ENCODE peak calls at places on chromosomes 13 and 19, in ten cellular contexts. S is fibroblast of lung, P is bronchial epithelial cell, Z is heart right ventricle, K is GM23248, C is upper lobe of right lung, L is adrenal gland, I is breast epithelium, A is left lung, B is adipocyte. D is an unnamed sample. For H3K36me3, the result is how much of the 10 kb centered on the place peaks cover.

GRCh38 chr13:93262729-93263128 is 36.1 kb downstream of the GPC6 start:
- DNase-seq in I (no peak), P (peak), C (no peak), A (no peak), Z (no peak), K (peak), S (peak), B (no peak), L (no peak), D (peak)

GRCh38 chr13:106376411-106377112 is 158.9 kb downstream of the EFNB2 start:
- DNase-seq in S (peak), P (peak), B (peak), A (peak), Z (no peak), L (no peak), C (no peak), K (peak), I (no peak), D (peak)

GRCh38 chr19:18220632-18221275 is 5.5 kb downstream of the PDE4C start:
- DNase-seq in K (no peak), I (no peak), B (no peak), C (no peak), L (no peak), S (no peak), P (no peak), Z (no peak), A (no peak), D (no peak)

GRCh38 chr19:13887039-13887438 is 10.1 kb downstream of the NANOS3 start:
- DNase-seq in P (no peak), I (no peak), K (peak), Z (no peak), B (no peak), A (no peak), L (no peak), S (no peak), C (no peak), D (no peak)

GRCh38 chr19:55809381-55810058 is 22.3 kb downstream of the NLRP11 start:
- DNase-seq in B (peak), Z (peak), A (peak), L (peak), C (peak), K (peak), S (peak), I (no peak), P (peak), D (peak)

GRCh38 chr13:95603887-95604533 is 40.5 kb downstream of the DZIP1 start:
- DNase-seq in B (no peak), C (peak), L (peak), A (no peak), K (peak), Z (peak), P (peak), S (peak), I (no peak), D (peak)

GRCh38 chr13:32731576-32731975 is 145.3 kb downstream of the PDS5B start:
- DNase-seq in S (peak), B (no peak), I (no peak), Z (no peak), P (peak), L (peak), K (peak), C (no peak), A (no peak), D (peak)

GRCh38 chr13:109576331-109576813 is 210.0 kb downstream of the IRS2 start:
- DNase-seq in S (no peak), A (no peak), B (no peak), P (peak), I (no peak), K (no peak), C (no peak), L (no peak), Z (no peak), D (no peak)

GRCh38 chr13:22961835-22962537 is 218.8 kb upstream of the SGCG start:
- DNase-seq in I (no peak), L (no peak), P (no peak), B (no peak), C (no peak), K (no peak), Z (no peak), S (no peak), A (no peak), D (no peak)

GRCh38 chr19:13053761-13054604 is 48.7 kb downstream of the LYL1 start:
- DNase-seq in C (peak), Z (peak), S (peak), A (peak), P (peak), I (peak), B (peak), L (peak), K (peak), D (peak)

GRCh38 chr13:21074601-21075302 is 13.4 kb upstream of the LATS2 start:
- DNase-seq in I (no peak), L (no peak), A (no peak), B (no peak), C (no peak), S (no peak), K (peak), P (no peak), Z (no peak), D (peak)

GRCh38 chr13:103188688-103189326 is 122.6 kb upstream of the SLC10A2 start:
- DNase-seq in S (peak), K (peak), C (no peak), B (peak), L (no peak), Z (no peak), I (no peak), P (peak), A (no peak), D (no peak)

GRCh38 chr13:111584101-111584500 is 263.7 kb downstream of the TEX29 start:
- DNase-seq in A (no peak), Z (no peak), B (no peak), L (no peak), P (no peak), S (no peak), K (no peak), I (no peak), C (no peak), D (no peak)

GRCh38 chr19:56748443-56748842 is 76.9 kb upstream of the ZNF835 start:
- DNase-seq in I (no peak), A (no peak), B (peak), Z (no peak), L (peak), K (peak), C (no peak), P (peak), S (no peak), D (no peak)

GRCh38 chr13:44932171-44932849 is 57.0 kb downstream of the NUFIP1 start:
- DNase-seq in Z (no peak), C (no peak), B (peak), I (no peak), P (peak), L (peak), K (peak), S (peak), A (no peak), D (no peak)

GRCh38 chr13:29815336-29815735 is 35.1 kb downstream of the UBL3 start:
- DNase-seq in Z (no peak), S (no peak), L (no peak), A (no peak), P (no peak), I (no peak), B (no peak), K (no peak), C (no peak), D (no peak)

GRCh38 chr13:84648069-84648640 is 765.9 kb upstream of the SLITRK1 start:
- DNase-seq in Z (no peak), C (no peak), B (peak), I (no peak), K (peak), L (no peak), S (no peak), A (no peak), P (peak), D (no peak)

GRCh38 chr19:43807651-43808050 is 5.4 kb upstream of the LYPD5 start:
- DNase-seq in A (no peak), B (no peak), I (no peak), Z (no peak), P (no peak), C (no peak), K (no peak), L (no peak), S (no peak), D (no peak)

GRCh38 chr13:90732049-90732448 is 615.4 kb upstream of the MIR17HG start:
- DNase-seq in P (peak), I (no peak), Z (no peak), A (no peak), B (no peak), C (no peak), S (no peak), L (peak), K (no peak), D (no peak)

GRCh38 chr19:1273263-1274041 is 1.9 kb upstream of the FAM174C start:
- DNase-seq in A (no peak), B (no peak), Z (peak), I (no peak), K (peak), C (no peak), L (no peak), P (no peak), S (no peak), D (no peak)
- H3K4me3 ChIP-seq in A (no peak), B (no peak), Z (peak), I (no peak), K (no peak), C (no peak), L (no peak), P (no peak), S (no peak), D (no peak)

GRCh38 chr19:34215666-34216038 is 38.7 kb upstream of the GARRE1 start:
- DNase-seq in A (no peak), K (no peak), P (no peak), L (no peak), B (no peak), Z (no peak), I (no peak), S (no peak), C (no peak), D (no peak)

GRCh38 chr19:34214040-34214439 is 40.3 kb upstream of the GARRE1 start:
- DNase-seq in C (no peak), L (no peak), A (no peak), I (no peak), S (no peak), K (no peak), Z (no peak), P (no peak), B (no peak), D (no peak)

GRCh38 chr19:34215006-34215665 is 39.2 kb upstream of the GARRE1 start:
- DNase-seq in S (no peak), P (no peak), B (no peak), C (no peak), L (no peak), Z (no peak), K (no peak), I (no peak), A (no peak), D (no peak)

GRCh38 chr19:34209726-34210125 is 37.4 kb downstream of the LSM14A start:
- DNase-seq in K (no peak), C (no peak), I (no peak), A (no peak), L (no peak), S (no peak), P (no peak), Z (no peak), B (no peak), D (no peak)

GRCh38 chr19:34213283-34213682 is 41.0 kb downstream of the LSM14A start:
- DNase-seq in B (no peak), A (no peak), K (no peak), P (no peak), Z (no peak), C (no peak), I (no peak), L (no peak), S (no peak), D (no peak)
- H3K36me3 ChIP-seq in B (half or more), A (under half), K (half or more), P (under half), Z (under half), C (half or more), I (under half), L (under half), S (under half), D (half or more)

GRCh38 chr19:49653466-49653806 is 11.4 kb downstream of the SCAF1 start:
- DNase-seq in P (no peak), S (no peak), B (no peak), Z (no peak), I (no peak), L (no peak), C (no peak), K (no peak), A (no peak), D (no peak)
- H3K4me3 ChIP-seq in P (no peak), S (no peak), B (no peak), Z (no peak), I (no peak), L (no peak), C (no peak), K (no peak), A (no peak), D (no peak)

GRCh38 chr19:1929051-1929742 is 11.8 kb upstream of the CSNK1G2 start:
- DNase-seq in B (peak), Z (peak), S (peak), P (peak), L (peak), K (peak), A (peak), C (peak), I (peak), D (peak)
- H3K36me3 ChIP-seq in B (under half), Z (under half), S (under half), P (under half), L (under half), K (under half), A (under half), C (under half), I (under half), D (under half)

GRCh38 chr19:40571005-40571318 is 5.7 kb upstream of the SHKBP1 start:
- DNase-seq in L (no peak), K (no peak), Z (no peak), B (no peak), I (no peak), P (no peak), C (no peak), S (no peak), A (no peak), D (no peak)
- H3K4me3 ChIP-seq in L (no peak), K (no peak), Z (no peak), B (peak), I (no peak), P (peak), C (no peak), S (peak), A (peak), D (no peak)

GRCh38 chr19:15259900-15260299 is 27.7 kb upstream of the EPHX3 start:
- DNase-seq in B (no peak), P (no peak), Z (no peak), S (no peak), C (no peak), A (no peak), I (no peak), K (no peak), L (no peak), D (no peak)

GRCh38 chr19:15257782-15258181 is 25.5 kb upstream of the EPHX3 start:
- DNase-seq in B (no peak), L (no peak), Z (no peak), I (no peak), P (no peak), K (no peak), A (no peak), C (no peak), S (no peak), D (no peak)

GRCh38 chr19:15255359-15255990 is 23.2 kb upstream of the EPHX3 start:
- DNase-seq in I (no peak), C (no peak), L (no peak), B (no peak), A (no peak), S (no peak), K (no peak), P (no peak), Z (no peak), D (no peak)

GRCh38 chr19:15254547-15254946 is 22.3 kb upstream of the EPHX3 start:
- DNase-seq in K (no peak), S (no peak), L (no peak), P (no peak), B (no peak), Z (no peak), C (no peak), I (no peak), A (no peak), D (no peak)

DNA sequence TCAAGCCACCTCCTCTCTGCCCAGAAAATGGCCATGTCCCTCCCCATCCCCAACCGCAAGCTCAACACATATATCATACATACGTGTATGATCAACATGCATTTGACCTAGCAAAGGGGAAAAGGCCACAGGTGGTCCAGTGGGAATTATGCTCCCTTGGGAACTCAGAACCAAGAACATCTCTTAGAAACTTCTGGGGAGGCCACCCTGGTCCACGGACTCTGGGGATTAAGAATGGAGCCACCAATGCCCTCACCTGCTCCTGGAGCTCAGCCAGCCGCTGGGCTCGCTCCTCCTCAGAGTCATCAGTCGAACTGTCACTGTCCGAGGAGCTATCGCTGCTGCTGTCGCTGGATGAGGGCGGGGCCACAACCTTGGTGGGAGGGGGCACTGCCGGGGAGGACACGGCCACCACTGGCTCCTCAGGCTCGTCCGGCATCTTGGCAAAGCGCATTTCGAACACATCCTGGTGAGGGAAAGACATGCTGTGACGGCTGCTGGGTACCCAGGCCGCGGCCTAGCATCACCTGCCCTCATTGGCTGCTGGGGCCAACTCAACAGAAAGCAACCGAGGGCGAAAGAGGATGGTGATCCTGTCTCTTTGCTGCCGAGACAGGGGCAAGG is 24.6 kb upstream of the EPHX3 start:
- DNase-seq in P (no peak), K (no peak), B (no peak), C (no peak), S (no peak), Z (no peak), A (no peak), I (no peak), L (no peak), D (no peak)
- H3K36me3 ChIP-seq in P (half or more), K (half or more), B (half or more), C (half or more), S (under half), Z (under half), A (under half), I (under half), L (half or more), D (half or more)

D was measured in MG63.